ENCODE peak calls at places on chromosome 11, in four cellular contexts. H, K, N and I are unnamed samples.

GRCh38 chr11:62546244-62546936 is at the start of gene AHNAK:
- DNase-seq in H (peak), N (peak), K (peak), I (peak)

GRCh38 chr11:117972589-117973445 is 13.4 kb upstream of the IL10RA start:
- DNase-seq in N (no peak), H (no peak), K (no peak), I (no peak)

GRCh38 chr11:133660202-133660568 is 127.9 kb upstream of the OPCML start:
- DNase-seq in H (no peak), N (no peak), K (no peak), I (no peak)

GRCh38 chr11:94077568-94078293 is 50.9 kb upstream of the PANX1 start:
- DNase-seq in H (no peak), N (no peak), K (no peak), I (no peak)

GRCh38 chr11:12950681-12951080 is 58.4 kb upstream of the RASSF10 start:
- DNase-seq in N (no peak), H (no peak), K (no peak), I (no peak)

GRCh38 chr11:100739636-100740035 is 52.5 kb downstream of the ARHGAP42 start:
- DNase-seq in N (no peak), H (peak), K (no peak), I (no peak)

GRCh38 chr11:34408580-34409172 is 30.1 kb upstream of the CAT start:
- DNase-seq in K (no peak), N (no peak), H (no peak), I (no peak)

GRCh38 chr11:24697722-24698121 is 200.9 kb downstream of the LUZP2 start:
- DNase-seq in H (no peak), K (no peak), N (no peak), I (no peak)

GRCh38 chr11:12715941-12716340 is 41.7 kb downstream of the TEAD1 start:
- DNase-seq in H (peak), N (no peak), K (no peak), I (no peak)

GRCh38 chr11:115497303-115497702 is 6.9 kb downstream of the CADM1 start:
- DNase-seq in K (no peak), H (no peak), N (no peak), I (no peak)